ENCODE peak calls at places on chromosomes 6 and 20, in six cellular contexts. E is GM12878, Q is HCT116, D is A549, Y is WTC11, R is K562. V is an unnamed sample.
A peak's percentile ranks its signal among the peaks of the same experiment; 100 is the strongest.

GRCh38 chr20:57251344-57251743 is 15.1 kb downstream of the BMP7 start:
- DNase-seq in Q (no peak), R (peak; percentile 57), Y (no peak), E (no peak), D (no peak), V (peak; percentile 88)

GRCh38 chr6:124055986-124056385 is 252.3 kb downstream of the NKAIN2 start:
- DNase-seq in E (no peak), R (no peak), D (no peak), Y (no peak), Q (no peak), V (no peak)

GRCh38 chr6:2877057-2877882 is 25.8 kb downstream of the SERPINB9 start:
- DNase-seq in R (no peak), Y (no peak), E (no peak), Q (no peak), D (peak; percentile 86), V (no peak)

GRCh38 chr20:56629464-56630085 is 469 bp downstream of the TFAP2C start:
- DNase-seq in D (no peak), R (no peak), E (no peak), Y (no peak), Q (no peak), V (no peak)

GRCh38 chr6:159875194-159875593 is 15.6 kb upstream of the MAS1 start:
- DNase-seq in R (no peak), Y (peak; percentile 46), Q (no peak), D (no peak), E (peak; percentile 24), V (no peak)

GRCh38 chr6:39154705-39155104 is 39.7 kb upstream of the SAYSD1 start:
- DNase-seq in Y (no peak), Q (no peak), R (no peak), D (no peak), E (no peak), V (no peak)

GRCh38 chr6:79138146-79138545 is 60.1 kb upstream of the PHIP start:
- DNase-seq in R (no peak), E (no peak), D (no peak), Y (no peak), Q (no peak), V (no peak)

GRCh38 chr6:71258078-71258866 is 30.3 kb upstream of the OGFRL1 start:
- DNase-seq in D (no peak), R (no peak), Y (no peak), Q (no peak), E (no peak), V (peak; percentile 73)

GRCh38 chr20:57040924-57041323 is 225.5 kb downstream of the BMP7 start:
- DNase-seq in D (peak; percentile 27), Q (no peak), E (no peak), R (no peak), Y (no peak), V (peak; percentile 31)

GRCh38 chr6:33779895-33780294 is 9.0 kb downstream of the LEMD2 start:
- DNase-seq in Q (no peak), Y (no peak), E (no peak), D (no peak), R (no peak), V (no peak)

GRCh38 chr6:53837875-53838806 is 43.3 kb downstream of the LRRC1 start:
- DNase-seq in D (no peak), R (no peak), E (no peak), Y (no peak), Q (no peak), V (no peak)

GRCh38 chr20:22248052-22248667 is 336.2 kb downstream of the FOXA2 start:
- DNase-seq in Y (peak; percentile 49), D (peak; percentile 26), R (peak; percentile 14), E (no peak), Q (no peak), V (peak; percentile 14)

GRCh38 chr6:129368970-129369369 is 341.0 kb downstream of the ARHGAP18 start:
- DNase-seq in D (no peak), Y (no peak), E (no peak), R (no peak), Q (no peak), V (no peak)
- TF ChIP-seq MAX in D (no peak), Y (no peak), E (no peak), R (no peak), Q (no peak), V (no peak)

DNA sequence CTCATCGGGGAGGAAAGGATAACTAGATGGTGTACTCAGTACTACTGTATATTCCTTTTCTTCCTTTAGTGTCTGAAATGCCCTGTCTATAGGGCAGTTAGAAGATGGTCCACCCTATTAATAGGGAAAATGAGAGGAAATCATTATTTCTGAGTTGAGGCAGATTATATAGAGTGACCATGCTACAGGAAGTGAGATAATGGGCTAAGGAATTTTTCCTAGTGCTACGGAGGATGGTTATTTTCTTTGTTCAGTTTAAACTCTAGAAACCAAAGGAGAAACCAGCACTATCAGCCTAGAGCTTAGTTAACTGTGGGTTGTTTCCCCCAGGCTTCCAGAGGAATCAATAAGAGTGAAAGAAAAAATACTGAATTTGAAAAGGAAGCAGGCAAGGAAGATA is 499 bp downstream of the TSBP1 start:
- DNase-seq in R (no peak), D (no peak), Q (no peak), Y (no peak), E (no peak), V (no peak)
- TF ChIP-seq MAX in R (no peak), D (no peak), Q (no peak), Y (no peak), E (no peak), V (no peak)

DNA sequence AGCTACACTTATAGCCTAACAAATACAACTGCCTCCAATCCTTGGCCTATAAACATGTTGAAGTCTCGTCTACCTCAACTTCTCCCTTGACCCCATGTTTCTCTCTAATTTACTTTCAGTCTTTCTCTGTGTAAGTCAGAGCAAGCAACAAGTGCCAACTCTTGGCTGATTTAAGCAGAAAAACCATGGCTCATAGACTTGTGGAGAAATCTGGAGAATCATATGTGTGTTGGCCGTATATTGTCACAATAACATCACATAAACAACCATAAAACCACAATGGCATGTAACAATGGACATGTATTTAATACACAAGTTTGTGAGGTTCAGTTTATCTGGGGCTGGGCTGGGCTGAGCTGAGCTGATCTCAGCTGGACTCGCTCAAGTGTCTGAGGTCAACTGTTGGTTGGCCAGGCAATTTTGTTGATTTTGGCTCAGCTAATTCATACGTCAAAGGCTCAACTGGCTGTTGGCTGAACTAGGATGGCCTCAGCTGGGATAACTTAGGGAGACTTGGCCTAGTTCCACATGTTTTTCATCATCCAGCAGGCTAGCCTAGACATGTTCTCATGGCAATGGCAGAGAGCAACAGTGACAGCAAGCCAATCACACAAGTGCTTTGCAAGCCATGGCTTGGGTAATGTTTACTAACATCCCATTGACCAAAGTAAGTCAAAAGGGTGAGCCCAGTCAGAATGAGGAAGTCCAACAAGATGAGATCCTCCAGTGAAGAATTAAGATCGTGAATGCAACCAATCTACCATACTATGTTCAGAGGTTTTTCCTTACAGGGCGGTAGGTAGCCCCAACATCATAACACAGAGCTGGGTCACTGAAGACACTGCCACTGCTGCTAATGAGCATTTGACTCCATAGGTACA is 12.9 kb upstream of the TBC1D22B start:
- DNase-seq in Q (no peak), R (peak; percentile 41), D (peak; percentile 97), Y (no peak), E (no peak), V (peak; percentile 46)
- TF ChIP-seq MAX in Q (no peak), R (no peak), D (peak; percentile 62), Y (no peak), E (no peak), V (no peak)

GRCh38 chr20:35598476-35598875 is 17.2 kb upstream of the SPAG4 start:
- DNase-seq in Y (no peak), R (no peak), E (no peak), Q (no peak), D (no peak), V (no peak)
- TF ChIP-seq MAX in Y (no peak), R (no peak), E (no peak), Q (no peak), D (no peak), V (no peak)

GRCh38 chr6:111925296-111925695 is 52.0 kb upstream of the FYN start:
- DNase-seq in R (no peak), Y (no peak), E (no peak), Q (no peak), D (no peak), V (peak; percentile 75)
- TF ChIP-seq MAX in R (no peak), Y (no peak), E (no peak), Q (no peak), D (no peak), V (no peak)

GRCh38 chr20:60135276-60135675 is 177.1 kb downstream of the CDH26 start:
- DNase-seq in D (no peak), Y (no peak), R (no peak), E (no peak), Q (no peak), V (no peak)

GRCh38 chr20:60138263-60139127 is 180.3 kb downstream of the CDH26 start:
- DNase-seq in Q (no peak), R (peak; percentile 16), E (no peak), Y (no peak), D (no peak), V (peak; percentile 88)

GRCh38 chr20:60136640-60137411 is 178.6 kb downstream of the CDH26 start:
- DNase-seq in D (no peak), R (no peak), E (no peak), Y (no peak), Q (no peak), V (peak; percentile 51)

GRCh38 chr20:60139663-60140446 is 181.6 kb downstream of the CDH26 start:
- DNase-seq in R (no peak), E (no peak), Y (no peak), D (no peak), Q (no peak), V (no peak)

DNA sequence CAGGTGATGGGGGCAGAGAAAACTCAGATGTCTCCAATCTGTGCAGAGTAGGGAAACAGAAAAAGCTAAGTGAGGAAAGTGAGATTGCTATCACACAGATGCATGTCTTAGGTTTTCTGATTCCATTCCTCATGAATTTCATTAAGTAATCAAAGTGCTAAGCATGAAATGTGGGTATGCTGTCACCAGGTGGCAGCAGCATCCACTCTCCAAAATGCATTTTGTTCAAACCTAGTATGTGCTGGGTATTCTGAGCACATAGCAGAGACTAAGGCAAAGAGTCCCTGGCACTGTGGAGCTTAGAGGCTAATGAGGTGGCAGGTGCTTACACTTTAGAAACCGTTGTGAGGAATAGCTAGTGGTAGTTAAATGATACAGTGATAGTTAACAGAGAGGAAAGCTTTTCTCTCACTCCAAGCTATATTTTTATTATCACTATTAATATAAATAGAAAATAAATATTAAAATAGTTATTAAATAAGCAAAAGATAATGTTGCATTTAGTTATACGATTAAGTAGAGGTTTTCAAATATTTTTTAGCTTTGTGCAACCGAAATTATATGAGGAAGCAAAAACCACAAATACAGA is 179.5 kb downstream of the CDH26 start:
- DNase-seq in Y (peak; percentile 42), R (no peak), Q (peak; percentile 0), E (no peak), D (peak; percentile 23), V (peak; percentile 88)
- TF ChIP-seq MAX in Y (no peak), R (no peak), Q (no peak), E (no peak), D (no peak), V (no peak)

GRCh38 chr20:62392077-62392418 is 5.1 kb downstream of the RPS21 start:
- DNase-seq in R (no peak), D (no peak), Q (no peak), E (no peak), Y (no peak), V (no peak)

GRCh38 chr20:62388839-62389600 is 2.1 kb downstream of the RPS21 start:
- DNase-seq in Y (no peak), Q (no peak), R (no peak), D (no peak), E (no peak), V (no peak)

GRCh38 chr20:62391165-62392076 is 4.5 kb downstream of the RPS21 start:
- DNase-seq in E (no peak), Q (no peak), Y (no peak), D (no peak), R (no peak), V (no peak)

GRCh38 chr20:62389601-62390087 is 2.7 kb downstream of the RPS21 start:
- DNase-seq in Q (no peak), R (no peak), Y (no peak), D (no peak), E (no peak), V (no peak)

GRCh38 chr20:62390306-62391164 is 3.6 kb downstream of the RPS21 start:
- DNase-seq in D (no peak), E (no peak), Q (no peak), Y (no peak), R (no peak), V (no peak)
- TF ChIP-seq MAX in D (no peak), E (no peak), Q (no peak), Y (no peak), R (no peak), V (no peak)